ENCODE peak calls at places on chromosomes 5 and 9, in six cellular contexts. Q is thoracic aorta, D is neuronal stem cell, L is left ventricle myocardium inferior, X is heart right ventricle, V is neural progenitor cell. S is an unnamed sample. For H3K4me1, the result is how much of the 10 kb centered on the place peaks cover.

GRCh38 chr5:68540798-68541590 is 325.4 kb downstream of the PIK3R1 start:
- DNase-seq in Q (no peak), D (no peak), L (no peak), X (no peak), V (peak), S (no peak)

GRCh38 chr5:125198270-125198974 is 452.0 kb upstream of the ZNF608 start:
- DNase-seq in Q (peak), D (no peak), L (peak), X (peak), V (peak), S (peak)

GRCh38 chr5:57482671-57483106 is at the start of gene ACTBL2:
- DNase-seq in Q (no peak), D (no peak), L (no peak), X (no peak), V (no peak), S (no peak)

GRCh38 chr9:34576943-34577634 is 12.4 kb downstream of the CNTFR start:
- DNase-seq in Q (no peak), D (no peak), L (no peak), X (no peak), V (peak), S (no peak)

GRCh38 chr5:171710451-171711024 is 75.1 kb upstream of the SMIM23 start:
- DNase-seq in Q (no peak), D (no peak), L (no peak), X (no peak), V (no peak), S (no peak)

GRCh38 chr5:160252916-160253315 is 23.6 kb downstream of the FABP6 start:
- DNase-seq in Q (no peak), D (no peak), L (no peak), X (no peak), V (no peak), S (no peak)

GRCh38 chr5:143396353-143396940 is 7.0 kb downstream of the NR3C1 start:
- DNase-seq in Q (no peak), D (no peak), L (no peak), X (no peak), V (no peak), S (no peak)

GRCh38 chr9:33230756-33231691 is 8.9 kb upstream of the SPINK4 start:
- DNase-seq in Q (no peak), D (no peak), L (no peak), X (no peak), V (no peak), S (no peak)

GRCh38 chr9:87718852-87719612 is 6.9 kb upstream of the CTSL start:
- DNase-seq in Q (no peak), D (no peak), L (no peak), X (no peak), V (no peak), S (no peak)

GRCh38 chr5:135319928-135320606 is 79.0 kb downstream of the MACROH2A1 start:
- DNase-seq in Q (no peak), D (no peak), L (no peak), X (no peak), V (peak), S (no peak)

GRCh38 chr5:180034564-180034963 is 37.0 kb downstream of the RNF130 start:
- DNase-seq in Q (no peak), D (no peak), L (no peak), X (no peak), V (no peak), S (no peak)

GRCh38 chr9:2017209-2017458 is 2.0 kb downstream of the SMARCA2 start:
- DNase-seq in Q (peak), D (no peak), L (no peak), X (no peak), V (peak), S (peak)

GRCh38 chr9:2018162-2018643 is 3.1 kb downstream of the SMARCA2 start:
- DNase-seq in Q (no peak), D (no peak), L (no peak), X (no peak), V (no peak), S (no peak)

GRCh38 chr9:2018764-2019548 is 3.8 kb downstream of the SMARCA2 start:
- DNase-seq in Q (no peak), D (peak), L (no peak), X (no peak), V (peak), S (no peak)

GRCh38 chr9:2016411-2017208 is 1.5 kb downstream of the SMARCA2 start:
- DNase-seq in Q (peak), D (peak), L (peak), X (peak), V (peak), S (peak)

GRCh38 chr9:2017459-2018161 is 2.5 kb downstream of the SMARCA2 start:
- DNase-seq in Q (peak), D (peak), L (peak), X (peak), V (peak), S (peak)
- H3K4me1 ChIP-seq in Q (under half), D (under half), L (half or more), X (half or more), V (under half), S (under half)

GRCh38 chr9:127980056-127980705 is 608 bp downstream of the EEIG1 start:
- DNase-seq in Q (no peak), D (peak), L (no peak), X (peak), V (peak), S (no peak)
- H3K4me1 ChIP-seq in Q (under half), D (under half), L (half or more), X (half or more), V (under half), S (half or more)

GRCh38 chr9:129549139-129549538 is 71.8 kb downstream of the C9orf50 start:
- DNase-seq in Q (no peak), D (no peak), L (no peak), X (no peak), V (no peak), S (no peak)
- H3K4me1 ChIP-seq in Q (under half), D (under half), L (under half), X (under half), V (under half), S (under half)

DNA sequence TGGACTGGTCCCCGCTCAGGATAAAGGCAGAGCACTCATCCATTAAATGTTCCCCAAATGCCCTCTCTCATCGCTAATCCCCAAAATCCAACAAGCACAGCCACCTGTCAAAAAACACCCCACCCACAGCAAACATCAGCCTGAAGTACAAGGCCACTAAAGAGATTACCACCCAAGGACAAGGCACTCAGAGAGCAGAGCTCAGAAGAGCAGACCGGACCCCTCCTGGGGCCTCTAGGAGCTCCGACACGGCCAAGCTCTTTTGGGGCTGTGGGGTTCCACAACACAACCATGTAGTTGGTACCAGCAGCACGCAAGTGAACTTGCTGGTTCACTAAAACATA is 9.8 kb downstream of the VDAC1 start:
- DNase-seq in Q (no peak), D (no peak), L (no peak), X (no peak), V (no peak), S (no peak)
- H3K4me1 ChIP-seq in Q (under half), D (under half), L (half or more), X (half or more), V (under half), S (under half)

GRCh38 chr5:107864793-107865192 is 194.1 kb upstream of the EFNA5 start:
- DNase-seq in Q (no peak), D (no peak), L (no peak), X (no peak), V (no peak), S (no peak)
- H3K4me1 ChIP-seq in Q (under half), D (under half), L (under half), X (under half), V (under half), S (under half)